ENCODE peak calls at places on chromosomes 6 and 20, in four cellular contexts. O is naive thymus-derived CD4-positive, alpha-beta T cell; B is stimulated activated CD8-positive, alpha-beta memory T cell treated with anti-CD3 and anti-CD28 coated beads, Interleukin-7, amount 100 ng/mL, for 1 hour; E is fibroblast of the aortic adventitia. L is an unnamed sample.

GRCh38 chr6:37182736-37183590 is 13.0 kb downstream of the PIM1 start:
- DNase-seq in O (peak), B (no peak), E (no peak), L (no peak)

GRCh38 chr6:166950443-166950821 is 5.9 kb downstream of the RNASET2 start:
- DNase-seq in E (no peak), B (no peak), O (no peak), L (no peak)

GRCh38 chr6:124487778-124488431 is 474.3 kb upstream of the RNF217 start:
- DNase-seq in B (no peak), O (no peak), E (no peak), L (no peak)

GRCh38 chr6:12584631-12585405 is 131.7 kb upstream of the PHACTR1 start:
- DNase-seq in O (no peak), E (no peak), B (no peak), L (no peak)

GRCh38 chr6:143478479-143479062 is 28.0 kb downstream of the PEX3 start:
- DNase-seq in E (no peak), B (no peak), O (no peak), L (no peak)

GRCh38 chr20:6660441-6660840 is 107.0 kb upstream of the BMP2 start:
- DNase-seq in E (no peak), O (no peak), B (no peak), L (no peak)

GRCh38 chr6:72857791-72858190 is 235.9 kb downstream of the KCNQ5 start:
- DNase-seq in E (peak), B (no peak), O (no peak), L (no peak)

GRCh38 chr6:157763894-157764345 is 59.1 kb upstream of the SNX9 start:
- DNase-seq in E (no peak), B (no peak), O (no peak), L (no peak)

GRCh38 chr6:103280417-103280816 is 1579.3 kb downstream of the HACE1 start:
- DNase-seq in O (no peak), B (no peak), E (no peak), L (no peak)

GRCh38 chr20:434661-435419 is 26.7 kb downstream of the RBCK1 start:
- DNase-seq in B (no peak), O (no peak), E (no peak), L (no peak)

GRCh38 chr6:150694889-150695288 is 95.2 kb downstream of the PLEKHG1 start:
- DNase-seq in B (no peak), E (no peak), O (no peak), L (no peak)

GRCh38 chr6:135062735-135063134 is 8.1 kb upstream of the HBS1L start:
- DNase-seq in E (no peak), B (no peak), O (no peak), L (peak)

GRCh38 chr6:168128631-168129291 is 49.7 kb upstream of the FRMD1 start:
- DNase-seq in E (no peak), O (no peak), B (no peak), L (no peak)

GRCh38 chr20:62593616-62594015 is 48.7 kb upstream of the SLCO4A1 start:
- DNase-seq in B (no peak), O (no peak), E (no peak), L (no peak)

GRCh38 chr20:63064745-63065711 is 58.3 kb upstream of the BHLHE23 start:
- DNase-seq in E (no peak), O (no peak), B (no peak), L (no peak)

GRCh38 chr6:105598264-105598663 is 195.4 kb upstream of the PREP start:
- DNase-seq in B (no peak), O (no peak), E (no peak), L (no peak)

GRCh38 chr20:42150230-42150629 is 532.1 kb upstream of the CHD6 start:
- DNase-seq in O (no peak), E (no peak), B (no peak), L (no peak)

GRCh38 chr6:56749632-56750151 is 107.0 kb upstream of the DST start:
- DNase-seq in O (no peak), B (no peak), E (peak), L (no peak)

GRCh38 chr6:17218023-17218748 is 63.0 kb upstream of the RBM24 start:
- DNase-seq in B (no peak), E (no peak), O (no peak), L (no peak)

GRCh38 chr20:6767536-6768227 is at the start of gene BMP2:
- DNase-seq in E (peak), O (no peak), B (no peak), L (peak)

GRCh38 chr6:13406781-13407180 is 78.4 kb upstream of the TBC1D7 start:
- DNase-seq in E (no peak), B (no peak), O (no peak), L (no peak)

GRCh38 chr20:24677626-24678328 is 208.3 kb downstream of the SYNDIG1 start:
- DNase-seq in B (no peak), O (no peak), E (no peak), L (no peak)

GRCh38 chr6:105713474-105714118 is 310.7 kb upstream of the PREP start:
- DNase-seq in O (no peak), B (no peak), E (peak), L (no peak)

GRCh38 chr6:68343901-68344300 is 291.2 kb upstream of the ADGRB3 start:
- DNase-seq in E (peak), O (no peak), B (no peak), L (peak)

GRCh38 chr20:16020971-16021370 is 552.3 kb downstream of the KIF16B start:
- DNase-seq in E (no peak), O (no peak), B (no peak), L (no peak)